ENCODE peak calls at places on chromosomes 4 and X, in four cellular contexts. One of them, this sample, is unnamed.

GRCh38 chrX:4944767-4945166 is 1231.3 kb upstream of the PRKX start:
- DNase-seq in OCI-LY7: no peak
- DNase-seq in GM23248: no peak
- DNase-seq in H1: no peak
- DNase-seq in this sample: peak

GRCh38 chr4:155434904-155435303 is 58.1 kb upstream of the MAP9 start:
- DNase-seq in OCI-LY7: no peak
- DNase-seq in GM23248: no peak
- DNase-seq in H1: no peak
- DNase-seq in this sample: peak

GRCh38 chr4:48203819-48204218 is 65.8 kb downstream of the TEC start:
- DNase-seq in OCI-LY7: no peak
- DNase-seq in GM23248: no peak
- DNase-seq in H1: no peak
- DNase-seq in this sample: no peak

GRCh38 chr4:108512615-108513505 is 107.5 kb upstream of the RPL34 start:
- DNase-seq in OCI-LY7: no peak
- DNase-seq in GM23248: peak
- DNase-seq in H1: peak
- DNase-seq in this sample: peak

GRCh38 chr4:129598582-129598981 is 502.6 kb downstream of the C4orf33 start:
- DNase-seq in OCI-LY7: no peak
- DNase-seq in GM23248: no peak
- DNase-seq in H1: no peak
- DNase-seq in this sample: no peak

GRCh38 chr4:144732584-144733130 is 86.7 kb downstream of the HHIP start:
- DNase-seq in OCI-LY7: no peak
- DNase-seq in GM23248: peak
- DNase-seq in H1: no peak
- DNase-seq in this sample: no peak

GRCh38 chrX:153631931-153632611 is 14.9 kb upstream of the DUSP9 start:
- DNase-seq in OCI-LY7: no peak
- DNase-seq in GM23248: no peak
- DNase-seq in H1: no peak
- DNase-seq in this sample: no peak

GRCh38 chr4:13529130-13529919 is 15.0 kb downstream of the NKX3-2 start:
- DNase-seq in OCI-LY7: no peak
- DNase-seq in GM23248: no peak
- DNase-seq in H1: peak
- DNase-seq in this sample: peak

GRCh38 chrX:136779346-136779781 is 1.4 kb downstream of the ARHGEF6 start:
- DNase-seq in OCI-LY7: peak
- DNase-seq in GM23248: peak
- DNase-seq in H1: no peak
- DNase-seq in this sample: no peak

GRCh38 chr4:77092832-77093800 is 17.3 kb upstream of the CCNI start:
- DNase-seq in OCI-LY7: peak
- DNase-seq in GM23248: peak
- DNase-seq in H1: no peak
- DNase-seq in this sample: peak

GRCh38 chr4:13218316-13218958 is 265.7 kb downstream of the RAB28 start:
- DNase-seq in OCI-LY7: no peak
- DNase-seq in GM23248: no peak
- DNase-seq in H1: no peak
- DNase-seq in this sample: no peak

GRCh38 chrX:13662537-13662841 is 9.5 kb downstream of the TCEANC start:
- DNase-seq in OCI-LY7: no peak
- DNase-seq in GM23248: peak
- DNase-seq in H1: no peak
- DNase-seq in this sample: no peak

GRCh38 chr4:29588615-29589014 is 1131.6 kb upstream of the PCDH7 start:
- DNase-seq in OCI-LY7: no peak
- DNase-seq in GM23248: no peak
- DNase-seq in H1: no peak
- DNase-seq in this sample: no peak

GRCh38 chrX:43958529-43958928 is 14.7 kb downstream of the NDP start:
- DNase-seq in OCI-LY7: peak
- DNase-seq in GM23248: peak
- DNase-seq in H1: no peak
- DNase-seq in this sample: peak

GRCh38 chr4:8391972-8392371 is 48.6 kb downstream of the ACOX3 start:
- DNase-seq in OCI-LY7: peak
- DNase-seq in GM23248: peak
- DNase-seq in H1: no peak
- DNase-seq in this sample: no peak

GRCh38 chr4:92461732-92462131 is 158.0 kb downstream of the GRID2 start:
- DNase-seq in OCI-LY7: no peak
- DNase-seq in GM23248: no peak
- DNase-seq in H1: no peak
- DNase-seq in this sample: no peak

GRCh38 chr4:147546341-147546740 is 65.4 kb downstream of the EDNRA start:
- DNase-seq in OCI-LY7: no peak
- DNase-seq in GM23248: peak
- DNase-seq in H1: no peak
- DNase-seq in this sample: no peak

GRCh38 chrX:9566150-9566621 is 101.3 kb downstream of the TBL1X start:
- DNase-seq in OCI-LY7: no peak
- DNase-seq in GM23248: peak
- DNase-seq in H1: no peak
- DNase-seq in this sample: no peak

GRCh38 chrX:30278365-30278764 is 30.8 kb downstream of the NR0B1 start:
- DNase-seq in OCI-LY7: no peak
- DNase-seq in GM23248: peak
- DNase-seq in H1: no peak
- DNase-seq in this sample: no peak

GRCh38 chrX:149682956-149683947 is 28.6 kb upstream of the MAGEA11 start:
- DNase-seq in OCI-LY7: no peak
- DNase-seq in GM23248: no peak
- DNase-seq in H1: no peak
- DNase-seq in this sample: peak

GRCh38 chr4:118964891-118965411 is 76.3 kb downstream of the SYNPO2 start:
- DNase-seq in OCI-LY7: no peak
- DNase-seq in GM23248: peak
- DNase-seq in H1: no peak
- DNase-seq in this sample: no peak

GRCh38 chr4:121594796-121595526 is 101.8 kb downstream of the ANXA5 start:
- DNase-seq in OCI-LY7: no peak
- DNase-seq in GM23248: peak
- DNase-seq in H1: no peak
- DNase-seq in this sample: peak

GRCh38 chr4:125387770-125388169 is 73.0 kb downstream of the FAT4 start:
- DNase-seq in OCI-LY7: no peak
- DNase-seq in GM23248: peak
- DNase-seq in H1: no peak
- DNase-seq in this sample: no peak

GRCh38 chrX:153828723-153829548 is 1.4 kb downstream of the PDZD4 start:
- DNase-seq in OCI-LY7: no peak
- DNase-seq in GM23248: peak
- DNase-seq in H1: peak
- DNase-seq in this sample: peak

GRCh38 chr4:5839751-5840674 is 52.9 kb downstream of the CRMP1 start:
- DNase-seq in OCI-LY7: no peak
- DNase-seq in GM23248: peak
- DNase-seq in H1: no peak
- DNase-seq in this sample: no peak
- H3K4me2 ChIP-seq in OCI-LY7: no peak
- H3K4me2 ChIP-seq in GM23248: peak
- H3K4me2 ChIP-seq in H1: no peak
- H3K4me2 ChIP-seq in this sample: no peak

DNA sequence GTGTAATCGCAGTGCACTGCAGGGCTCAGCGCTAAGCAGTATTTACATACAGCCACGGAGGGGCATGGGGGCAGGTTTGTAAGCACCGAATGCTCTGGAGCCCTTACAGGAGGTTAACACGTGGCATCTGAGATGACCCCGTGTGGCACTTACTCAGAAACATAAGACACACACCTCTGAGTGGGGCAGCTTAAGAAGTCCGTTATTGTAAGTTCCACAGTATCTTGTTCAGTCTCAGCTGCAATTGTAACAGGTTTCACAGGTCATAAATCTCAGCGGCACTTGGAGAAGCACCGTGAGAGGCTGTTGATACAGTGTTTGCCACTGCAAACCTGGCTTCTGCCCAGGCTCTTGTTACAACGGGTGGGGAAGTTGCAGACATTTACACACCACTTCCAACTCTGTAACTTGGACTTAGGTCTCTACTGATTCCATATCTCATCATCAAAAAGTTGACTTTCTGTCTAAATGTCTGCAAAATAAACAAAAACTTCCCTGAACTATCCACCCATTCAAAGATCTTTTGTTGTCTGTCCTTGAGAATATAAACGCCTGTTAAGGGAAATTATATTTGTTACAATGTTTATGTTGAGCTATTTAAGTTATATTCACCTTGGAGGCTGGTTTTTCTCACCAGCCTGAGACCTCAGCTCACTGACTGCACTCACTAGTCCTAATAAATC is 10.3 kb downstream of the CPLX1 start:
- DNase-seq in OCI-LY7: peak
- DNase-seq in GM23248: no peak
- DNase-seq in H1: no peak
- DNase-seq in this sample: no peak
- H3K4me2 ChIP-seq in OCI-LY7: no peak
- H3K4me2 ChIP-seq in GM23248: no peak
- H3K4me2 ChIP-seq in H1: no peak
- H3K4me2 ChIP-seq in this sample: no peak

GRCh38 chr4:42361475-42361874 is 35.8 kb upstream of the SHISA3 start:
- DNase-seq in OCI-LY7: no peak
- DNase-seq in GM23248: no peak
- DNase-seq in H1: no peak
- DNase-seq in this sample: no peak

GRCh38 chr4:42360158-42360557 is 37.1 kb upstream of the SHISA3 start:
- DNase-seq in OCI-LY7: no peak
- DNase-seq in GM23248: no peak
- DNase-seq in H1: no peak
- DNase-seq in this sample: no peak

GRCh38 chr4:42363614-42364013 is 33.7 kb upstream of the SHISA3 start:
- DNase-seq in OCI-LY7: no peak
- DNase-seq in GM23248: no peak
- DNase-seq in H1: no peak
- DNase-seq in this sample: no peak

GRCh38 chr4:42357325-42357724 is 40.0 kb upstream of the SHISA3 start:
- DNase-seq in OCI-LY7: no peak
- DNase-seq in GM23248: no peak
- DNase-seq in H1: no peak
- DNase-seq in this sample: no peak

DNA sequence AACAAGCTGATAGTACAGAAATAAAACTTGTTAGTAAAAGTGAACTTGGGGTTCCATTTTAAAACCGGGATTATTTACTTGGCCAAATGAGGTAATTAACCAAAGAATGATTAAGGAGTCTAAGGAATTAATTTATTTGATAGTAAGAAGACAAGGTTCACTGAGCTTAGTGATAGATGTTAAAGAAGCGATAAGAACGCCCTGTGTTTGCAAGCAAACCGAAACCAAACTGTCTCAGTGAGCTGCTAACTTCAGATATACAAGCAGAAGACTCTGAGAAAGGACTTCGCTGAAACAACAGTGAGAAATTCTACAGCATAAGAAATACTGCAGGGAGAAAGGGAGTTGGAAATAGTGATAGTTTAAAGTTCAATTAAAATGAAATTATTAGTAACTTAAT is 37.6 kb upstream of the SHISA3 start:
- DNase-seq in OCI-LY7: no peak
- DNase-seq in GM23248: peak
- DNase-seq in H1: no peak
- DNase-seq in this sample: no peak
- H3K4me2 ChIP-seq in OCI-LY7: no peak
- H3K4me2 ChIP-seq in GM23248: peak
- H3K4me2 ChIP-seq in H1: no peak
- H3K4me2 ChIP-seq in this sample: no peak

DNA sequence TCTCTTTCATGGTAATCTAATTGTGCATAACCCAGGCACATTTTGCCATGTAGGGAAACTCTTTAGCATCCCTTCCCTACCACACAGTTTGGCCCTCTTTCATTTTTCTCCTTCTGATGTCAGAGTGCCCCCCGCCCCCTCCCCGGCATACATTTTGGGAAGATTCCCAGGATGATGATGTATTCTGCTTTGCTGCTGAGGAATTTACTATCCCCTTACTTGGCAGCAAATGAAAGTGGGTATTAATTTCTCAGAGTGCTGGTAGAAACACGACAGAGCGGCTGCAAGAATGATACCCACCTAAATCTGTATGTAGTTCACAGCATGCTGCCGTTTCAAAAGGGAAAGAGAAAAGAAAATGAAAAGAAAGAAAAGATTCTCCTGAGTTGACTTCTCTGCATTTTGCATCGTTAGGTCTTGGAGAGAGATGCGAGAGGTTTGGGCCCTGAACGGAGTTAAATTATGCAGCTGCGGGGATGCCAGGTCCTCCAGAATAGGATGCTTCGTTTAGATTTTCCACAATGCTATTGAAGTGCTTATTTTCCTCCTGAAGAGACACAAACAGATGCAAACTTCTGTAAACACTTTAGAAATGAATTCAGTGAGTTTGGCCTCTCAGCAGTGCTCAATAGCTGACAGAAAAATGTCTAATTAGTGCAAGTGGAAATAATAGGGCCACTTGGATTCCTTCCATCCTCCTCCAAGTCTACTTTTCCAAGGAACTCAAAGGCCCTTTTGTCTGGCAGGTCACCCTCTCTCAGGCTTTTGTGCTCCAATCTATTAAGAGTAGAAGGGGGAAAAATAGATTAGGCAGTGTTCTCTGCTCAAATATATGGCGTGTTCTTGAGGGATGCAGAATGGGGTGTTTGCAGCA is 106.1 kb downstream of the ALPK1 start:
- DNase-seq in OCI-LY7: no peak
- DNase-seq in GM23248: no peak
- DNase-seq in H1: no peak
- DNase-seq in this sample: no peak
- H3K4me2 ChIP-seq in OCI-LY7: no peak
- H3K4me2 ChIP-seq in GM23248: no peak
- H3K4me2 ChIP-seq in H1: peak
- H3K4me2 ChIP-seq in this sample: no peak

GRCh38 chr4:116925900-116926457 is 159.4 kb downstream of the TRAM1L1 start:
- DNase-seq in OCI-LY7: no peak
- DNase-seq in GM23248: no peak
- DNase-seq in H1: peak
- DNase-seq in this sample: peak
- H3K4me2 ChIP-seq in OCI-LY7: no peak
- H3K4me2 ChIP-seq in GM23248: no peak
- H3K4me2 ChIP-seq in H1: peak
- H3K4me2 ChIP-seq in this sample: peak

GRCh38 chr4:183099537-183100297 is 660 bp downstream of the WWC2 start:
- DNase-seq in OCI-LY7: no peak
- DNase-seq in GM23248: peak
- DNase-seq in H1: peak
- DNase-seq in this sample: peak

GRCh38 chr4:183098723-183099536 is at the start of gene WWC2:
- DNase-seq in OCI-LY7: no peak
- DNase-seq in GM23248: peak
- DNase-seq in H1: peak
- DNase-seq in this sample: peak

GRCh38 chr4:183097251-183098079 is 1.6 kb upstream of the WWC2 start:
- DNase-seq in OCI-LY7: no peak
- DNase-seq in GM23248: peak
- DNase-seq in H1: peak
- DNase-seq in this sample: peak

GRCh38 chr4:183096276-183096965 is 2.6 kb upstream of the WWC2 start:
- DNase-seq in OCI-LY7: no peak
- DNase-seq in GM23248: no peak
- DNase-seq in H1: no peak
- DNase-seq in this sample: no peak

GRCh38 chr4:183098080-183098722 is 856 bp upstream of the WWC2 start:
- DNase-seq in OCI-LY7: no peak
- DNase-seq in GM23248: peak
- DNase-seq in H1: no peak
- DNase-seq in this sample: no peak
- H3K4me2 ChIP-seq in OCI-LY7: no peak
- H3K4me2 ChIP-seq in GM23248: peak
- H3K4me2 ChIP-seq in H1: peak
- H3K4me2 ChIP-seq in this sample: peak

This sample was measured in mesendoderm.